ENCODE peak calls at places on chromosomes 1 and 21, in five cellular contexts. L is HFFc6, N is T-helper 17 cell, X is amniotic stem cell, M is psoas muscle. K is an unnamed sample.

GRCh38 chr1:86567936-86568335 is 21.1 kb downstream of the CLCA4 start:
- DNase-seq in L (no peak), N (no peak), M (no peak), X (no peak), K (no peak)

GRCh38 chr1:117595993-117596720 is 9.7 kb upstream of the TENT5C start:
- DNase-seq in X (no peak), N (no peak), L (no peak), M (no peak), K (no peak)

GRCh38 chr21:16569679-16570078 is 839.9 kb downstream of the USP25 start:
- DNase-seq in X (no peak), L (peak; percentile 34), N (no peak), M (no peak), K (no peak)

GRCh38 chr1:17665950-17666720 is 89.0 kb upstream of the ACTL8 start:
- DNase-seq in N (no peak), X (no peak), L (peak; percentile 46), M (no peak), K (no peak)

GRCh38 chr1:25563330-25564215 is 20.2 kb downstream of the LDLRAP1 start:
- DNase-seq in X (no peak), M (peak; percentile 41), L (no peak), N (no peak), K (no peak)

GRCh38 chr1:2132222-2133038 is 62.1 kb downstream of the FAAP20 start:
- DNase-seq in M (no peak), X (peak; percentile 69), N (no peak), L (peak; percentile 80), K (no peak)

GRCh38 chr1:63668298-63668697 is 75.1 kb downstream of the PGM1 start:
- DNase-seq in M (no peak), L (peak; percentile 4), X (no peak), N (no peak), K (no peak)

GRCh38 chr1:242847390-242847993 is 323.0 kb upstream of the PLD5 start:
- DNase-seq in L (peak; percentile 2), M (no peak), N (no peak), X (no peak), K (no peak)

GRCh38 chr1:12541274-12542137 is 76.5 kb downstream of the DHRS3 start:
- DNase-seq in N (no peak), M (peak; percentile 81), L (no peak), X (no peak), K (peak; percentile 29)

GRCh38 chr1:244964112-244964971 is 100.0 kb upstream of the HNRNPU start:
- DNase-seq in X (no peak), L (peak; percentile 82), M (no peak), N (no peak), K (peak; percentile 60)

GRCh38 chr1:66000033-66000637 is 207.4 kb downstream of the PDE4B start:
- DNase-seq in M (no peak), N (no peak), L (no peak), X (no peak), K (no peak)